ENCODE peak calls at places on chromosomes 4 and X, in six cellular contexts. One of them, this sample, is unnamed.

GRCh38 chrX:134803551-134804183 is 145.4 kb upstream of the PLAC1 start:
- DNase-seq in HCT116: no peak
- DNase-seq in heart left ventricle: no peak
- DNase-seq in A549: no peak
- DNase-seq in GM12891: no peak
- DNase-seq in suprapubic skin: no peak
- DNase-seq in this sample: no peak

GRCh38 chr4:110550260-110550659 is 72.6 kb downstream of the PITX2 start:
- DNase-seq in GM12891: no peak
- DNase-seq in HCT116: peak
- DNase-seq in A549: no peak
- DNase-seq in suprapubic skin: no peak
- DNase-seq in heart left ventricle: no peak
- DNase-seq in this sample: no peak

GRCh38 chrX:49838374-49838773 is 9.3 kb downstream of the PAGE4 start:
- DNase-seq in GM12891: no peak
- DNase-seq in suprapubic skin: no peak
- DNase-seq in HCT116: peak
- DNase-seq in heart left ventricle: no peak
- DNase-seq in A549: peak
- DNase-seq in this sample: no peak

GRCh38 chrX:101287402-101287801 is 3.7 kb downstream of the TAF7L start:
- DNase-seq in suprapubic skin: no peak
- DNase-seq in heart left ventricle: no peak
- DNase-seq in GM12891: no peak
- DNase-seq in A549: peak
- DNase-seq in HCT116: peak
- DNase-seq in this sample: peak

GRCh38 chrX:12319012-12319519 is 180.8 kb downstream of the FRMPD4 start:
- DNase-seq in heart left ventricle: no peak
- DNase-seq in GM12891: no peak
- DNase-seq in suprapubic skin: no peak
- DNase-seq in HCT116: no peak
- DNase-seq in A549: no peak
- DNase-seq in this sample: no peak

GRCh38 chr4:148779771-148780170 is 337.6 kb upstream of the NR3C2 start:
- DNase-seq in A549: no peak
- DNase-seq in HCT116: no peak
- DNase-seq in GM12891: no peak
- DNase-seq in suprapubic skin: no peak
- DNase-seq in heart left ventricle: no peak
- DNase-seq in this sample: no peak

GRCh38 chr4:95300304-95300703 is 248.5 kb downstream of the UNC5C start:
- DNase-seq in suprapubic skin: no peak
- DNase-seq in A549: no peak
- DNase-seq in HCT116: no peak
- DNase-seq in GM12891: no peak
- DNase-seq in heart left ventricle: no peak
- DNase-seq in this sample: no peak

GRCh38 chrX:83521905-83522304 is 13.8 kb downstream of the POU3F4 start:
- DNase-seq in GM12891: no peak
- DNase-seq in A549: no peak
- DNase-seq in heart left ventricle: no peak
- DNase-seq in suprapubic skin: no peak
- DNase-seq in HCT116: no peak
- DNase-seq in this sample: no peak

GRCh38 chrX:119669424-119670037 is 23.4 kb downstream of the SEPTIN6 start:
- DNase-seq in heart left ventricle: no peak
- DNase-seq in suprapubic skin: no peak
- DNase-seq in HCT116: no peak
- DNase-seq in GM12891: no peak
- DNase-seq in A549: no peak
- DNase-seq in this sample: no peak

GRCh38 chr4:10013722-10014121 is 7.6 kb downstream of the SLC2A9 start:
- DNase-seq in A549: no peak
- DNase-seq in suprapubic skin: no peak
- DNase-seq in HCT116: peak
- DNase-seq in GM12891: no peak
- DNase-seq in heart left ventricle: no peak
- DNase-seq in this sample: peak

GRCh38 chr4:84403656-84404055 is 95.4 kb downstream of the NKX6-1 start:
- DNase-seq in HCT116: no peak
- DNase-seq in suprapubic skin: no peak
- DNase-seq in GM12891: no peak
- DNase-seq in A549: no peak
- DNase-seq in heart left ventricle: no peak
- DNase-seq in this sample: no peak

DNA sequence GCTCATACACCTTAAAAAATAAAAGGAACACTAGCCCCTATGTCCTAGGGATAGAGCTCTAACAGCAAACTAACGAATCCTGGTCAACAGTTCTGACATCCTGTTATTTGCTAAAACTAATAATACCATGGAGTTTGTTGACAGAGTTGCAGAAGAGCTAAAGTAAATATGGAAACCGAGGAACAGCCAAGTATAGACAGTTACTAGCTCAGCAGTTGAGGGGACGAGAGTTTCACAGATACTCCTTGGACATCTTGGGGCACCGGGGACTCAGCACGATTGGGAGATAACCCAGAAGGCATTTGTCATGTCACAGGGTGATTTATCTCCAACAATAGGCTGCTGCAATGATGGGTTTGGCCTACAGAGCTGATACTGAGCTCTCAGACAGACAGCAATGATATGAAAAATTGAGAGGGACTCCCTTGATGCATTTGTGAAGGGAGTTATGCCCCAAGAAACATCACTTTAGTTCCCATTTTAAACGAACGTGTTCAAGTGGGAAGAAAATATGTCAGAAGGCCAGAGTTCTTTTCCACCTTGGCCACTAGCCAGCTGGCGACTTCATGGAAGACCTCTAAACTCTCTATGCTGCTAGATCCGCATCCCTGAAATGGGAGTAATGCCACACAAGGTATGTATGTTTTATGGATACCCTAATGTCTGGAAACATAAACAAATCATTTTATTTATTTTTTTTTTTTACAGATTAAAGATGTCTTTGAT is 48.6 kb downstream of the TSC22D3 start:
- DNase-seq in A549: no peak
- DNase-seq in HCT116: no peak
- DNase-seq in heart left ventricle: no peak
- DNase-seq in GM12891: no peak
- DNase-seq in suprapubic skin: no peak
- DNase-seq in this sample: no peak
- TF ChIP-seq POLR2A in A549: no peak
- TF ChIP-seq POLR2A in HCT116: no peak
- TF ChIP-seq POLR2A in heart left ventricle: no peak
- TF ChIP-seq POLR2A in GM12891: no peak
- TF ChIP-seq POLR2A in suprapubic skin: no peak
- TF ChIP-seq POLR2A in this sample: no peak

DNA sequence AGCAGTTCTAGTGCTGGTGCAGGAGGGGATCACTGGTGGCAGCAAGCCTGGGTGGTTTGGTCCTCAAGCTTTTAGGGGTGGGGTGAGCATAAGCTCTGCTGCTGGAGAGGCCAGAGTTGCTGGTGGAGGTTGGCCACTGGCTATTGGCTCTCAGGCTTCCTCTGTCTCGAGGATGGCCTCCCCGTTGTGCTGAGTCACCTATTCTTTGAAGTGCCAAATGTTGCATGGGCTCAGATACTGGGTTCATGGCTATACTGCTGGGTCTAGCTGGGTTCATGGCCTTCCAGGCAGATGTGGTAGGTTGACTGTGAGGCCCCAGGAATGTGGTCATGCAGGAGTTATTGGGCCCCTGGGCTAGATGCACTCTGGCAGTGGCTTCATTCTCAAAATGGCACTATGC is 466.3 kb downstream of the NAF1 start:
- DNase-seq in HCT116: no peak
- DNase-seq in suprapubic skin: peak
- DNase-seq in heart left ventricle: no peak
- DNase-seq in GM12891: no peak
- DNase-seq in A549: no peak
- DNase-seq in this sample: no peak
- TF ChIP-seq POLR2A in HCT116: no peak
- TF ChIP-seq POLR2A in suprapubic skin: no peak
- TF ChIP-seq POLR2A in heart left ventricle: no peak
- TF ChIP-seq POLR2A in GM12891: no peak
- TF ChIP-seq POLR2A in A549: no peak
- TF ChIP-seq POLR2A in this sample: no peak

DNA sequence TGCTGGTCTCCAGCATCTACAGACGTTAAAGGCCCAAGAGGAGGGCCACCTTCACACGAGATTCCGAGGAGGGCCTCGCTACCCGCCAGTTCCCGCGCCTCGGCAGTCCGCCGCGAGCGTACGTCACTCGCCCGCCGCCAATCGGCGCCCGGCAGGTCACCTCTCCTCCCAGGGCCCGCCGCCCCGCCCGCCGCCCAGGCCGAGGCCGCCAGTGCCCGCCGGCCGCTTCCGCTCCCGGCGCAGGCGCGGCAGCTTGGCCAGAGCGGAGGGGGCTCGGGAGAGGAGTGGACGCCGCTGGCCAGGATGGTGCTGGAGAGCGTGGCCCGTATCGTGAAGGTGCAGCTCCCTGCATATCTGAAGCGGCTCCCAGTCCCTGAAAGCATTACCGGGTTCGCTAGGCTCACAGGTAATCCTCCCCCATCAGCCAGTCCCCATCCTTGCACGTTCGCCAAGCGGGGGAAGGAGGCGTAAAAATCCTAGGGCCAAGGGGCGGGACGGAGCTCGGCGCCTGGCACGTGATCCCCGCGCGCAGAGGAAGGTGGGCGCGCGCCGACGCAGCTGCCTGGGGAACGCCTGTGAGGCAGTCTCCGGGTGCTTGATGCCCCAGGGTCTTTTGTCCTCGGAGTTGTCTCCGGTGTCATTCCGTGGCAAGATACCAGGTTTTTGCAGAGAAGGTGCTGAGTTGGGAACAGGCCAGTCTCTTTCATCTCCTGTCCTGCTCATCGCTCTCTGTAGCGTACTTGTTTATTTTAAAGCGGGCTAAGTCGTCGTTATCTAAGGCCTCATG is at the start of gene CISD2:
- DNase-seq in A549: peak
- DNase-seq in heart left ventricle: peak
- DNase-seq in GM12891: peak
- DNase-seq in suprapubic skin: peak
- DNase-seq in HCT116: peak
- DNase-seq in this sample: peak
- TF ChIP-seq POLR2A in A549: peak
- TF ChIP-seq POLR2A in heart left ventricle: peak
- TF ChIP-seq POLR2A in GM12891: peak
- TF ChIP-seq POLR2A in suprapubic skin: peak
- TF ChIP-seq POLR2A in HCT116: peak
- TF ChIP-seq POLR2A in this sample: peak

GRCh38 chrX:125604448-125604847 is 284.8 kb downstream of the TEX13C start:
- DNase-seq in suprapubic skin: no peak
- DNase-seq in GM12891: no peak
- DNase-seq in HCT116: no peak
- DNase-seq in A549: no peak
- DNase-seq in heart left ventricle: no peak
- DNase-seq in this sample: no peak
- TF ChIP-seq POLR2A in suprapubic skin: no peak
- TF ChIP-seq POLR2A in GM12891: no peak
- TF ChIP-seq POLR2A in HCT116: no peak
- TF ChIP-seq POLR2A in A549: no peak
- TF ChIP-seq POLR2A in heart left ventricle: no peak
- TF ChIP-seq POLR2A in this sample: no peak

GRCh38 chrX:114051667-114052315 is 532.1 kb upstream of the HTR2C start:
- DNase-seq in HCT116: no peak
- DNase-seq in GM12891: no peak
- DNase-seq in A549: no peak
- DNase-seq in heart left ventricle: no peak
- DNase-seq in suprapubic skin: no peak
- DNase-seq in this sample: no peak

GRCh38 chrX:114049063-114049462 is 534.8 kb upstream of the HTR2C start:
- DNase-seq in HCT116: no peak
- DNase-seq in heart left ventricle: no peak
- DNase-seq in suprapubic skin: no peak
- DNase-seq in GM12891: no peak
- DNase-seq in A549: no peak
- DNase-seq in this sample: no peak

GRCh38 chrX:114050075-114050796 is 533.6 kb upstream of the HTR2C start:
- DNase-seq in suprapubic skin: no peak
- DNase-seq in GM12891: no peak
- DNase-seq in HCT116: no peak
- DNase-seq in A549: no peak
- DNase-seq in heart left ventricle: no peak
- DNase-seq in this sample: no peak

GRCh38 chrX:114047558-114047957 is 536.3 kb upstream of the HTR2C start:
- DNase-seq in GM12891: no peak
- DNase-seq in heart left ventricle: no peak
- DNase-seq in HCT116: no peak
- DNase-seq in suprapubic skin: no peak
- DNase-seq in A549: no peak
- DNase-seq in this sample: no peak

GRCh38 chrX:114046695-114047279 is 537.1 kb upstream of the HTR2C start:
- DNase-seq in GM12891: no peak
- DNase-seq in HCT116: no peak
- DNase-seq in heart left ventricle: no peak
- DNase-seq in suprapubic skin: no peak
- DNase-seq in A549: no peak
- DNase-seq in this sample: no peak
- TF ChIP-seq POLR2A in GM12891: no peak
- TF ChIP-seq POLR2A in HCT116: no peak
- TF ChIP-seq POLR2A in heart left ventricle: no peak
- TF ChIP-seq POLR2A in suprapubic skin: no peak
- TF ChIP-seq POLR2A in A549: no peak
- TF ChIP-seq POLR2A in this sample: no peak

DNA sequence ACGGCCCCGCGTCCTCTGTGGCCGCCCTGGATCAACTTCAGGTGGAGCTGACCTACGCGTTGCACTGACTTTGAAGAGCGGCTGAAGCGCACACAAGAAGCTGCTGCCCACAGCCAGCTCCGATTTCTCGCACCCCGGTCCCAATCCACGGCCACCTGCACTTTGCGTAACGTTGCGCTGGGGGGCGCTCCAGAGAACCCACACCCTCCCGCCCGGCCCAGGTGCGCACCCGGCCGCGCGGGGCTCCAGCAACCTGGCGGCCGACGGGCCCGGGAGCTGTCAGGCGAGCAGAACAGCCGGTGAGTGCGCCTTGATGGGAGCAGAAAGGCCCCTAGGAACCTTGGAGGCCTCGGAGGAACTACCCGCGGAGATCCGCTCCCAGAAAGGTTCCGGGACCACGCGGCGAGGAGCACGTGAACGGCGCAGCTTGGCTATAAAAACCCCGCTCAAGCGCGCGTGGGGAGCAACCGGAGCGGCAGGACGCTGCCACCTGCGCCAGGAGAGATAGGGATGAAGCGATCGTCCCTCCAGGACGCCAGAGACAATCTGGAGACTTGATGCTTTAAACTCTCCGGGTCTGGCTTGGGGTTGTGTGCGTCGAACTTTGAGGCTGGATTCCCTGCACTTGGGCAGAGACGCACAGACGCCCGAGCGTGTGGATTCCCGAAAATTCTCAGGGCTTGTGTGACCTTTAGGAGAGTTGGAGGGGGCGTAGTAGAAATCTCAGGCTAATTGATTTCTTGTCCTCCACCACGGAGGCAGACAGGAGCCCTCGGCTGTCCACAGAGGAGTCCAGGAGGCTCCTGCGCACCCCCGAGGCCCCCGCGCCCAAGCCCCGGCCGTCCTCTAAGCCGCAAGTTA is 591 bp upstream of the NWD2 start:
- DNase-seq in GM12891: peak
- DNase-seq in suprapubic skin: no peak
- DNase-seq in A549: no peak
- DNase-seq in HCT116: no peak
- DNase-seq in heart left ventricle: no peak
- DNase-seq in this sample: no peak
- TF ChIP-seq POLR2A in GM12891: no peak
- TF ChIP-seq POLR2A in suprapubic skin: no peak
- TF ChIP-seq POLR2A in A549: no peak
- TF ChIP-seq POLR2A in HCT116: no peak
- TF ChIP-seq POLR2A in heart left ventricle: no peak
- TF ChIP-seq POLR2A in this sample: no peak